ENCODE peak calls at places on chromosomes 12 and 14, in six cellular contexts. X is esophagus squamous epithelium, T is mammary epithelial cell, Y is retinal pigment epithelial cell, G is heart left ventricle, O is AG04450. S is an unnamed sample.

GRCh38 chr14:77120771-77121743 is 20.5 kb downstream of the ZDHHC22 start:
- DNase-seq in X (no peak), G (no peak), T (no peak), Y (no peak), O (no peak), S (no peak)

GRCh38 chr12:100899301-100899700 is 104.7 kb downstream of the ANO4 start:
- DNase-seq in T (no peak), G (no peak), X (no peak), O (no peak), Y (no peak), S (no peak)

GRCh38 chr14:77124345-77125274 is 17.0 kb downstream of the ZDHHC22 start:
- DNase-seq in O (no peak), T (peak; percentile 8), G (peak; percentile 74), Y (no peak), X (no peak), S (no peak)

GRCh38 chr12:123445388-123446344 is 9.2 kb upstream of the RILPL2 start:
- DNase-seq in T (no peak), G (no peak), Y (peak; percentile 58), X (no peak), O (peak; percentile 20), S (no peak)

GRCh38 chr14:35814371-35815005 is 5.4 kb upstream of the RALGAPA1 start:
- DNase-seq in X (no peak), Y (no peak), O (no peak), T (peak; percentile 23), G (no peak), S (no peak)

GRCh38 chr14:51304956-51305355 is 64.9 kb downstream of the TMX1 start:
- DNase-seq in G (no peak), Y (peak; percentile 93), T (peak; percentile 93), O (peak; percentile 80), X (no peak), S (no peak)

GRCh38 chr14:94051115-94051514 is 25.0 kb downstream of the OTUB2 start:
- DNase-seq in O (peak; percentile 15), T (peak; percentile 24), G (no peak), X (no peak), Y (no peak), S (peak; percentile 81)

GRCh38 chr12:60094436-60094835 is 498.6 kb downstream of the SLC16A7 start:
- DNase-seq in Y (no peak), X (no peak), O (no peak), T (no peak), G (no peak), S (no peak)

GRCh38 chr14:74619672-74620131 is 7.7 kb upstream of the LTBP2 start:
- DNase-seq in Y (peak; percentile 52), T (peak; percentile 73), G (peak; percentile 86), X (no peak), O (peak; percentile 97), S (peak; percentile 94)

GRCh38 chr12:12661086-12661485 is 34.9 kb downstream of the GPR19 start:
- DNase-seq in X (no peak), Y (peak; percentile 51), G (no peak), O (peak; percentile 36), T (peak; percentile 46), S (no peak)

GRCh38 chr14:38839743-38840375 is 263.2 kb downstream of the SEC23A start:
- DNase-seq in Y (no peak), G (no peak), T (peak; percentile 5), O (no peak), X (no peak), S (no peak)

GRCh38 chr12:77767756-77768343 is 62.8 kb upstream of the NAV3 start:
- DNase-seq in T (no peak), X (no peak), O (no peak), Y (no peak), G (no peak), S (no peak)

GRCh38 chr12:1434296-1434955 is 160.0 kb downstream of the FBXL14 start:
- DNase-seq in G (no peak), T (no peak), O (no peak), X (no peak), Y (no peak), S (no peak)

GRCh38 chr12:53105256-53105655 is 2.0 kb downstream of the SOAT2 start:
- DNase-seq in Y (no peak), O (no peak), X (no peak), G (no peak), T (no peak), S (no peak)

GRCh38 chr12:6614513-6615177 is 7.5 kb upstream of the CHD4 start:
- DNase-seq in G (no peak), O (no peak), X (no peak), T (no peak), Y (no peak), S (no peak)

GRCh38 chr12:46110220-46110700 is 119.9 kb upstream of the SCAF11 start:
- DNase-seq in T (no peak), O (no peak), X (no peak), G (peak; percentile 60), Y (no peak), S (no peak)

GRCh38 chr14:99512110-99512449 is 30.9 kb downstream of the CCNK start:
- DNase-seq in Y (no peak), O (no peak), X (no peak), T (no peak), G (no peak), S (no peak)

GRCh38 chr14:64880382-64881121 is 845 bp upstream of the SPTB start:
- DNase-seq in G (peak; percentile 67), T (peak; percentile 9), Y (no peak), O (no peak), X (no peak), S (peak; percentile 62)

GRCh38 chr12:122988612-122989442 is 8.3 kb downstream of the ARL6IP4 start:
- DNase-seq in T (no peak), Y (no peak), O (no peak), G (peak; percentile 61), X (no peak), S (no peak)

GRCh38 chr14:49766839-49767238 is 1.1 kb upstream of the KLHDC2 start:
- DNase-seq in O (no peak), G (no peak), Y (no peak), T (peak; percentile 13), X (no peak), S (no peak)

GRCh38 chr12:94244165-94245133 is 96.1 kb downstream of the PLXNC1 start:
- DNase-seq in T (no peak), O (no peak), X (no peak), Y (no peak), G (no peak), S (no peak)

GRCh38 chr12:15688202-15688736 is 100.9 kb downstream of the EPS8 start:
- DNase-seq in Y (no peak), O (no peak), T (no peak), G (peak; percentile 74), X (no peak), S (peak; percentile 84)

GRCh38 chr14:91258021-91258618 is 13.6 kb upstream of the GPR68 start:
- DNase-seq in G (no peak), T (peak; percentile 91), Y (no peak), X (no peak), O (no peak), S (peak; percentile 91)

GRCh38 chr12:84601483-84601882 is 311.1 kb downstream of the SLC6A15 start:
- DNase-seq in Y (no peak), X (no peak), O (no peak), G (no peak), T (no peak), S (no peak)

GRCh38 chr14:35159742-35160409 is 37.5 kb downstream of the PRORP start:
- DNase-seq in Y (peak; percentile 78), T (peak; percentile 98), G (no peak), X (no peak), O (peak; percentile 69), S (no peak)

GRCh38 chr12:62191747-62192485 is 68.3 kb upstream of the USP15 start:
- DNase-seq in X (no peak), T (peak; percentile 66), Y (peak; percentile 12), O (no peak), G (peak; percentile 54), S (peak; percentile 56)

GRCh38 chr14:72332054-72332453 is 399.8 kb downstream of the RGS6 start:
- DNase-seq in Y (no peak), G (no peak), X (no peak), O (no peak), T (no peak), S (no peak)

GRCh38 chr12:39490500-39491276 is 47.8 kb upstream of the KIF21A start:
- DNase-seq in T (peak; percentile 93), O (no peak), Y (no peak), G (no peak), X (no peak), S (no peak)

DNA sequence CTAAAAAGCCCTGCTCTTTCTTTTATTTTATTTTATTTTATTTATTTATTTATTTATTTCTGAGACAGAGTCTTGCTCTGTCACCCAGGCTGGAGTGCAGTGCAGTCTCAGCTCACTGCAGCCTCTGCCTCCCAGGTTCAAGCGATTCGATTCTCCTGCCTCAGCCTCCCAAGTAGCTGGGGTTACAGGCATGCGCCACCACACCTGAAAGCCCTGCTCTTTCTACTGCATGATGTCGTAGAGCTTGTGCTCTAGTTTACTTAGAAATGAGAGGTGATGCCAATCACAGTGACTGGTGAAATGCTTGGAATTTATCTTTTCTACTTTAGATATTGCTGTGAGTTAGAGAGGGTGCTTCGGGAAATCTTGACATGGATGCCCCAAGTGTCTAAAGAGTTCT is 54.5 kb downstream of the DAD1 start:
- DNase-seq in G (no peak), T (no peak), Y (no peak), O (no peak), X (no peak), S (no peak)
- H3K4me3 ChIP-seq in G (no peak overlapping the region), T (no peak overlapping the region), Y (no peak overlapping the region), O (no peak overlapping the region), X (no peak overlapping the region), S (no peak overlapping the region)

GRCh38 chr12:109020750-109021380 is at the start of gene SVOP:
- DNase-seq in O (peak; percentile 47), G (peak; percentile 89), T (peak; percentile 65), X (no peak), Y (peak; percentile 55), S (peak; percentile 76)
- H3K4me3 ChIP-seq in O (peak within 1 kb of the TSS; percentile 25), G (no peak within 1 kb of the TSS), T (no peak within 1 kb of the TSS), X (no peak within 1 kb of the TSS), Y (no peak within 1 kb of the TSS), S (no peak within 1 kb of the TSS)

GRCh38 chr12:10153271-10154144 is 18.4 kb downstream of the OLR1 start:
- DNase-seq in X (no peak), T (peak; percentile 43), Y (no peak), G (peak; percentile 85), O (no peak), S (peak; percentile 88)

GRCh38 chr12:10159280-10159679 is 12.7 kb downstream of the OLR1 start:
- DNase-seq in O (no peak), G (no peak), Y (no peak), T (no peak), X (no peak), S (no peak)

GRCh38 chr12:10151621-10152020 is 20.3 kb downstream of the OLR1 start:
- DNase-seq in O (no peak), G (no peak), Y (no peak), T (no peak), X (no peak), S (no peak)

DNA sequence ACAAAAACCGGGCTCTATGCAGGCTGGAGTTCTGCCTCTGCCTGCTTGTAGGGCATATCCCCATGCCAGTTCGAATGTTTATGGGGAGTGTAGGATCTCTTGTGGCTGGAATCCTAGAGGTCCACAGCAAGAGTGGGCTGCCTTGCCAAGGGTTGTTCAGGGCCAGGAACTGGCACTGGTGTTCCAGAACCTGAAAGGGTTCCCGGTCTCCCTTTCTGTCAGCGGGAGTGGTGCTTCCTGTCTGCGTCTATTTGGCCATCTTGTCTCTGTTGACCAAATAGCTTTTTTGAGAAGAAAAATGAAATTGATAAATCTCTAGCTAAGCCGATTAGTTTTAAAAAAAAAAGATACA is 17.8 kb downstream of the OLR1 start:
- DNase-seq in X (no peak), G (no peak), O (no peak), Y (no peak), T (no peak), S (no peak)
- H3K4me3 ChIP-seq in X (no peak overlapping the region), G (peak overlapping the region; percentile 66), O (no peak overlapping the region), Y (peak overlapping the region; percentile 71), T (no peak overlapping the region), S (peak overlapping the region; percentile 49)

GRCh38 chr12:51814311-51815088 is 34.0 kb downstream of the FIGNL2 start:
- DNase-seq in O (peak; percentile 26), G (peak; percentile 91), Y (peak; percentile 33), T (peak; percentile 18), X (no peak), S (peak; percentile 79)
- H3K4me3 ChIP-seq in O (peak overlapping the region; percentile 39), G (peak overlapping the region; percentile 61), Y (peak overlapping the region; percentile 47), T (peak overlapping the region; percentile 40), X (peak overlapping the region; percentile 39), S (peak overlapping the region; percentile 67)

S was measured in sigmoid colon.